ENCODE peak calls at places on chromosomes 11 and 22, in five cellular contexts. One of them, this sample, is unnamed.

GRCh38 chr11:63745304-63746170 is 23.0 kb downstream of the ZFTA start:
- DNase-seq in ecto neural progenitor cell: no peak
- DNase-seq in HFFc6: no peak
- DNase-seq in HAP-1: peak; percentile 26
- DNase-seq in hypothalamus: no peak
- DNase-seq in this sample: peak; percentile 15

GRCh38 chr11:32870676-32871075 is 21.9 kb upstream of the QSER1 start:
- DNase-seq in ecto neural progenitor cell: no peak
- DNase-seq in HFFc6: no peak
- DNase-seq in HAP-1: no peak
- DNase-seq in hypothalamus: no peak
- DNase-seq in this sample: no peak

GRCh38 chr22:44202261-44202789 is 21.6 kb downstream of the PARVG start:
- DNase-seq in ecto neural progenitor cell: no peak
- DNase-seq in HFFc6: peak; percentile 59
- DNase-seq in HAP-1: no peak
- DNase-seq in hypothalamus: no peak
- DNase-seq in this sample: peak; percentile 92

GRCh38 chr11:65793144-65793581 is 6.3 kb downstream of the OVOL1 start:
- DNase-seq in ecto neural progenitor cell: peak; percentile 47
- DNase-seq in HFFc6: no peak
- DNase-seq in HAP-1: no peak
- DNase-seq in hypothalamus: no peak
- DNase-seq in this sample: no peak

GRCh38 chr11:62602141-62603071 is 741 bp upstream of the MTA2 start:
- DNase-seq in ecto neural progenitor cell: peak; percentile 80
- DNase-seq in HFFc6: peak; percentile 26
- DNase-seq in HAP-1: peak; percentile 44
- DNase-seq in hypothalamus: peak; percentile 65
- DNase-seq in this sample: peak; percentile 70

GRCh38 chr11:65900125-65900898 is at the start of gene FOSL1:
- DNase-seq in ecto neural progenitor cell: peak; percentile 79
- DNase-seq in HFFc6: peak; percentile 96
- DNase-seq in HAP-1: peak; percentile 85
- DNase-seq in hypothalamus: peak; percentile 84
- DNase-seq in this sample: peak; percentile 96

GRCh38 chr11:61505640-61506155 is 2.9 kb upstream of the LRRC10B start:
- DNase-seq in ecto neural progenitor cell: peak; percentile 53
- DNase-seq in HFFc6: peak; percentile 6
- DNase-seq in HAP-1: no peak
- DNase-seq in hypothalamus: no peak
- DNase-seq in this sample: no peak

GRCh38 chr11:22163394-22163797 is 29.5 kb upstream of the ANO5 start:
- DNase-seq in ecto neural progenitor cell: no peak
- DNase-seq in HFFc6: no peak
- DNase-seq in HAP-1: no peak
- DNase-seq in hypothalamus: no peak
- DNase-seq in this sample: no peak

GRCh38 chr11:74749127-74749964 is 697 bp downstream of the RNF169 start:
- DNase-seq in ecto neural progenitor cell: peak; percentile 70
- DNase-seq in HFFc6: no peak
- DNase-seq in HAP-1: peak; percentile 76
- DNase-seq in hypothalamus: no peak
- DNase-seq in this sample: peak; percentile 53

GRCh38 chr11:129242855-129243254 is 50.7 kb upstream of the ARHGAP32 start:
- DNase-seq in ecto neural progenitor cell: no peak
- DNase-seq in HFFc6: no peak
- DNase-seq in HAP-1: no peak
- DNase-seq in hypothalamus: no peak
- DNase-seq in this sample: no peak

GRCh38 chr11:35483131-35483800 is 42.1 kb downstream of the PAMR1 start:
- DNase-seq in ecto neural progenitor cell: no peak
- DNase-seq in HFFc6: peak; percentile 78
- DNase-seq in HAP-1: no peak
- DNase-seq in hypothalamus: no peak
- DNase-seq in this sample: peak; percentile 28

GRCh38 chr11:1953489-1954284 is 6.6 kb downstream of the MRPL23 start:
- DNase-seq in ecto neural progenitor cell: no peak
- DNase-seq in HFFc6: no peak
- DNase-seq in HAP-1: no peak
- DNase-seq in hypothalamus: no peak
- DNase-seq in this sample: no peak

GRCh38 chr11:116138280-116138679 is 634.1 kb upstream of the CADM1 start:
- DNase-seq in ecto neural progenitor cell: no peak
- DNase-seq in HFFc6: no peak
- DNase-seq in HAP-1: no peak
- DNase-seq in hypothalamus: no peak
- DNase-seq in this sample: no peak

GRCh38 chr22:32199961-32200360 is 4.9 kb downstream of the RFPL2 start:
- DNase-seq in ecto neural progenitor cell: no peak
- DNase-seq in HFFc6: no peak
- DNase-seq in HAP-1: no peak
- DNase-seq in hypothalamus: no peak
- DNase-seq in this sample: no peak

GRCh38 chr11:118953265-118953664 is 2.8 kb upstream of the UPK2 start:
- DNase-seq in ecto neural progenitor cell: peak; percentile 83
- DNase-seq in HFFc6: peak; percentile 43
- DNase-seq in HAP-1: no peak
- DNase-seq in hypothalamus: peak; percentile 51
- DNase-seq in this sample: peak; percentile 23

GRCh38 chr11:105265859-105266258 is 126.3 kb upstream of the CARD18 start:
- DNase-seq in ecto neural progenitor cell: no peak
- DNase-seq in HFFc6: peak; percentile 12
- DNase-seq in HAP-1: no peak
- DNase-seq in hypothalamus: no peak
- DNase-seq in this sample: peak; percentile 45

GRCh38 chr11:87743002-87743401 is 432.2 kb downstream of the RAB38 start:
- DNase-seq in ecto neural progenitor cell: no peak
- DNase-seq in HFFc6: no peak
- DNase-seq in HAP-1: no peak
- DNase-seq in hypothalamus: no peak
- DNase-seq in this sample: no peak

GRCh38 chr22:46977656-46978343 is 215.3 kb downstream of the TBC1D22A start:
- DNase-seq in ecto neural progenitor cell: no peak
- DNase-seq in HFFc6: no peak
- DNase-seq in HAP-1: no peak
- DNase-seq in hypothalamus: no peak
- DNase-seq in this sample: no peak

GRCh38 chr11:12800032-12800671 is 125.9 kb downstream of the TEAD1 start:
- DNase-seq in ecto neural progenitor cell: no peak
- DNase-seq in HFFc6: peak; percentile 81
- DNase-seq in HAP-1: no peak
- DNase-seq in hypothalamus: no peak
- DNase-seq in this sample: peak; percentile 88

GRCh38 chr11:45906965-45907591 is at the start of gene FREY1:
- DNase-seq in ecto neural progenitor cell: no peak
- DNase-seq in HFFc6: no peak
- DNase-seq in HAP-1: no peak
- DNase-seq in hypothalamus: no peak
- DNase-seq in this sample: no peak

This sample was measured in fibroblast of lung.